ENCODE peak calls at places on chromosomes 5 and 9, in four cellular contexts. V is HepG2, B is K562, L is H1. H is an unnamed sample.

GRCh38 chr9:124130277-124131075 is 118.9 kb downstream of the LHX2 start:
- DNase-seq in L (no peak), B (no peak), V (no peak), H (no peak)

GRCh38 chr5:74384851-74385250 is 255.7 kb downstream of the ENC1 start:
- DNase-seq in V (no peak), B (no peak), L (no peak), H (no peak)

GRCh38 chr9:97873877-97874276 is 20.9 kb downstream of the FOXE1 start:
- DNase-seq in B (no peak), L (no peak), V (no peak), H (no peak)

GRCh38 chr5:67160985-67161384 is 35.6 kb downstream of the CD180 start:
- DNase-seq in L (no peak), B (no peak), V (no peak), H (no peak)

GRCh38 chr5:78888580-78889187 is 96.4 kb downstream of the ARSB start:
- DNase-seq in L (no peak), B (no peak), V (no peak), H (no peak)

GRCh38 chr5:161284445-161284844 is 262.1 kb downstream of the GABRB2 start:
- DNase-seq in B (no peak), L (no peak), V (no peak), H (no peak)

GRCh38 chr9:33082538-33083326 is 6.3 kb upstream of the SMU1 start:
- DNase-seq in B (no peak), V (no peak), L (no peak), H (no peak)

GRCh38 chr9:81474792-81475191 is 214.6 kb downstream of the TLE1 start:
- DNase-seq in L (no peak), B (no peak), V (no peak), H (no peak)

GRCh38 chr5:89117131-89117644 is 234.2 kb upstream of the MEF2C start:
- DNase-seq in L (no peak), B (peak; percentile 34), V (no peak), H (peak; percentile 55)

GRCh38 chr5:104757915-104758314 is 1195.3 kb upstream of the NUDT12 start:
- DNase-seq in V (no peak), L (no peak), B (no peak), H (no peak)

GRCh38 chr9:7653262-7653661 is 146.3 kb downstream of the DMAC1 start:
- DNase-seq in L (no peak), B (no peak), V (no peak), H (no peak)

GRCh38 chr5:17343675-17344074 is 126.2 kb downstream of the BASP1 start:
- DNase-seq in L (no peak), V (no peak), B (peak; percentile 4), H (peak; percentile 57)

GRCh38 chr5:33205070-33205469 is 235.7 kb upstream of the TARS1 start:
- DNase-seq in V (no peak), B (no peak), L (no peak), H (no peak)

GRCh38 chr9:69861011-69861410 is 40.4 kb downstream of the CFAP95 start:
- DNase-seq in L (no peak), B (no peak), V (no peak), H (no peak)

GRCh38 chr5:77546-77945 is 14.4 kb upstream of the PLEKHG4B start:
- DNase-seq in B (no peak), V (no peak), L (no peak), H (no peak)

GRCh38 chr9:132334364-132334763 is 20.4 kb downstream of the SETX start:
- DNase-seq in L (no peak), V (no peak), B (no peak), H (no peak)

GRCh38 chr5:77368367-77368766 is 123.7 kb downstream of the WDR41 start:
- DNase-seq in L (no peak), B (no peak), V (no peak), H (no peak)

GRCh38 chr5:178644826-178645545 is 18.1 kb upstream of the CLK4 start:
- DNase-seq in L (no peak), V (no peak), B (no peak), H (no peak)

GRCh38 chr9:133768371-133768858 is 30.3 kb upstream of the SARDH start:
- DNase-seq in V (no peak), B (no peak), L (no peak), H (no peak)

GRCh38 chr5:91383956-91384300 is 811 bp upstream of the ARRDC3 start:
- DNase-seq in B (peak; percentile 55), L (no peak), V (peak; percentile 1), H (peak; percentile 25)

GRCh38 chr9:124611106-124611505 is 103.9 kb upstream of the NR5A1 start:
- DNase-seq in B (no peak), V (no peak), L (no peak), H (no peak)

GRCh38 chr5:136028782-136029742 is at the start of gene TGFBI:
- DNase-seq in L (peak; percentile 27), V (peak; percentile 61), B (peak; percentile 6), H (no peak)

GRCh38 chr5:175687231-175687701 is 29.4 kb downstream of the HRH2 start:
- DNase-seq in V (no peak), L (no peak), B (no peak), H (no peak)

GRCh38 chr9:8860925-8861324 is 1061.3 kb upstream of the DMAC1 start:
- DNase-seq in V (no peak), B (no peak), L (no peak), H (no peak)

GRCh38 chr5:32711693-32712462 is 757 bp downstream of the NPR3 start:
- DNase-seq in B (no peak), L (no peak), V (no peak), H (no peak)

GRCh38 chr5:82314964-82315728 is 37.0 kb upstream of the RPS23 start:
- DNase-seq in L (no peak), V (no peak), B (no peak), H (no peak)

GRCh38 chr5:136057401-136057951 is 28.7 kb downstream of the TGFBI start:
- DNase-seq in V (no peak), L (no peak), B (no peak), H (no peak)

GRCh38 chr5:53430618-53431252 is 49.7 kb upstream of the FST start:
- DNase-seq in V (peak; percentile 45), L (no peak), B (peak; percentile 39), H (no peak)

GRCh38 chr9:133529457-133529856 is 4.7 kb upstream of the MYMK start:
- DNase-seq in B (no peak), V (no peak), L (no peak), H (no peak)

GRCh38 chr5:163727028-163727427 is 221.6 kb downstream of the MAT2B start:
- DNase-seq in L (no peak), B (no peak), V (no peak), H (peak; percentile 20)

GRCh38 chr5:119996128-119996527 is 366.8 kb downstream of the FAM170A start:
- DNase-seq in B (no peak), V (no peak), L (no peak), H (no peak)

GRCh38 chr9:136831720-136832104 is 10.6 kb upstream of the AJM1 start:
- DNase-seq in B (no peak), V (no peak), L (no peak), H (no peak)
- TF ChIP-seq ATF2 in B (no peak), V (no peak), L (no peak), H (no peak)

GRCh38 chr5:56039985-56040384 is 45.2 kb upstream of the IL6ST start:
- DNase-seq in V (no peak), L (no peak), B (peak; percentile 34), H (no peak)

GRCh38 chr5:56037531-56038010 is 42.8 kb upstream of the IL6ST start:
- DNase-seq in L (no peak), V (no peak), B (peak; percentile 95), H (no peak)
- H2AFZ ChIP-seq in L (peak overlapping the region; percentile 34), V (peak overlapping the region; percentile 34), B (peak overlapping the region; percentile 35), H (peak overlapping the region; percentile 52)

DNA sequence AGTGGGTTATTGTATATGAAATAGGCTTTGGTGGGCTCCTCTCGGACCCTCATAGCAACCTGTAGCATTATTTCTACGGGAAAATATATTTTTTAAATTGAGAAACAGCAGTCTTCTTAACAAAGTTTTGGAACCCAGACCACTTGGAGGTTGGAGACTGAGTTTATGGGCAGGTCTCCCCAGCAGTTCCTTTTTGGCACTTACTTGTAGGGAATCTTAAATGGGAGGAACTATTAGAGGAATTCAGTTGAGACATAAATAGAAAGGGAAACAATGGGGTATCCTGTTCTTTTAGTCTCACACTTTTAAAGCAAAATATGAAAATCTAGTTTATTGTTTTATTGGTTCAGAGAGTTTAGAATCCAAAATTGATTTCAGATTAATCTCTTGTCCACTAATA is 111.5 kb downstream of the TRIO start:
- DNase-seq in L (no peak), B (no peak), V (no peak), H (no peak)
- TF ChIP-seq GABPA in L (no peak), B (no peak), V (no peak), H (no peak)

DNA sequence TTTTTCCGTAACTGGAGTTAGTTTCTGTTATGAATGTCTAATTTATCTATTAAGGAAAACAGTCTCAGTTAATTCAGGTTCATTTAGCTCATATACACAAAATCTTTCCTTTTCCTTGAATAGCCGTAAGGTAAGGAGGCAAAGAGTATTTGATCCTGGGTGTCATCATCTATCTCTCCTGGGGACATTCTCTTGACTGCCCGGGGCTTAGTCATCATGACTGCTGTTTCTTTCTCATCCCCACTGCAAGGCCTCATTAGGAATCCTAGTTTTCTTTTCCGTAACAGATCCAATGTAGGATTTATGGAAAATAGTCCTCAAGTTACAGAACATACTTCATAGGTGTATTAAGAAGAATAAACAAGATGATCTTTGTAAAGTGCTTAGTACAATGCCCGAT is 134.9 kb upstream of the CHD1 start:
- DNase-seq in L (no peak), B (no peak), V (no peak), H (no peak)
- TF ChIP-seq ATF2 in L (no peak), B (no peak), V (no peak), H (no peak)

GRCh38 chr5:96609369-96609768 is 52.8 kb upstream of the CAST start:
- DNase-seq in L (no peak), V (no peak), B (no peak), H (no peak)

GRCh38 chr5:96615223-96615622 is 47.0 kb upstream of the CAST start:
- DNase-seq in B (no peak), V (no peak), L (no peak), H (no peak)

GRCh38 chr5:96616801-96617200 is 45.4 kb upstream of the CAST start:
- DNase-seq in B (no peak), L (no peak), V (no peak), H (no peak)

GRCh38 chr5:96610747-96611146 is 51.4 kb upstream of the CAST start:
- DNase-seq in V (no peak), L (no peak), B (no peak), H (no peak)

GRCh38 chr5:96614110-96614691 is 48.0 kb upstream of the CAST start:
- DNase-seq in L (peak; percentile 38), V (peak; percentile 68), B (peak; percentile 66), H (peak; percentile 25)
- H2AFZ ChIP-seq in L (no peak overlapping the region), V (no peak overlapping the region), B (no peak overlapping the region), H (no peak overlapping the region)

GRCh38 chr5:150613991-150614650 is 26.3 kb upstream of the SYNPO start:
- DNase-seq in B (no peak), L (no peak), V (no peak), H (no peak)
- TF ChIP-seq GABPA in B (no peak), L (peak; percentile 21), V (no peak), H (no peak)

GRCh38 chr9:90890146-90890545 is 88.5 kb downstream of the SYK start:
- DNase-seq in V (peak; percentile 10), B (no peak), L (no peak), H (no peak)
- TF ChIP-seq ATF2 in V (no peak), B (no peak), L (no peak), H (no peak)

H was measured in GM12878.